ENCODE peak calls at places on chromosome 4, in five cellular contexts. Y is right cardiac atrium, N is fibroblast of mammary gland, S is bronchial epithelial cell, K is neural progenitor cell. H is an unnamed sample.

GRCh38 chr4:156190606-156191005 is 236.9 kb upstream of the CTSO start:
- DNase-seq in S (peak), K (no peak), Y (no peak), N (peak), H (no peak)

GRCh38 chr4:48467891-48468290 is 15.3 kb upstream of the SLC10A4 start:
- DNase-seq in K (no peak), N (no peak), S (no peak), Y (no peak), H (no peak)

GRCh38 chr4:85398276-85398675 is 76.7 kb upstream of the ARHGAP24 start:
- DNase-seq in K (no peak), Y (peak), N (peak), S (no peak), H (no peak)

GRCh38 chr4:13327991-13328390 is 156.1 kb downstream of the RAB28 start:
- DNase-seq in S (no peak), N (peak), Y (no peak), K (no peak), H (no peak)

GRCh38 chr4:153850525-153851280 is 61.8 kb upstream of the SFRP2 start:
- DNase-seq in K (no peak), N (no peak), S (no peak), Y (no peak), H (no peak)

GRCh38 chr4:156322592-156322991 is 368.9 kb upstream of the CTSO start:
- DNase-seq in S (peak), Y (no peak), N (peak), K (no peak), H (no peak)

GRCh38 chr4:53734584-53735363 is 143.5 kb upstream of the LNX1 start:
- DNase-seq in K (no peak), Y (no peak), S (peak), N (peak), H (no peak)

GRCh38 chr4:515251-515650 is 16.2 kb downstream of the PIGG start:
- DNase-seq in S (no peak), Y (no peak), N (no peak), K (no peak), H (no peak)

GRCh38 chr4:73690051-73690744 is 50.2 kb upstream of the CXCL8 start:
- DNase-seq in S (peak), K (no peak), N (peak), Y (no peak), H (no peak)

GRCh38 chr4:18318682-18319410 is 297.3 kb upstream of the LCORL start:
- DNase-seq in K (peak), Y (peak), S (no peak), N (peak), H (no peak)

DNA sequence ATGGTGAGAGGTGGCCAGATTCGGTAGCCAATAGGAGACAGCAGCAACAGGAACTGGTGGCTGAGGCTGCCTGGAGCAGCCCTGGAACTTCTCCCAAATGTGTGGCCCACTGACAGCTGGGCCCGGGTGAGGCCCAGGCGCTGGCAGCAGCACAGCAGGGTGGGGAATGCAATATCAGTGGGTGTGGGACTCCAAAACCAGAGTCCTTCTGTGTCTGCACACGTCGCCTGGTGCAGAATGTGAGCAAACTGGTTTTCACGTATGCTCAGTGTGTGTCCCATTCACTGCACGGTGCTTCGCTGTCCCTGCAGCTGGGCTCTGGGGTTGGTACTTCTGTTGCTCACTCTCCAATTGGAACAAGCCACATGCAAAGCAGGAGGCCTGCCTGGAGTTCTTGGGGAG is 14.4 kb upstream of the CENPU start:
- DNase-seq in S (peak), Y (peak), K (no peak), N (no peak), H (no peak)
- H3K4me3 ChIP-seq in S (no peak), Y (no peak), K (no peak), N (no peak), H (no peak)

DNA sequence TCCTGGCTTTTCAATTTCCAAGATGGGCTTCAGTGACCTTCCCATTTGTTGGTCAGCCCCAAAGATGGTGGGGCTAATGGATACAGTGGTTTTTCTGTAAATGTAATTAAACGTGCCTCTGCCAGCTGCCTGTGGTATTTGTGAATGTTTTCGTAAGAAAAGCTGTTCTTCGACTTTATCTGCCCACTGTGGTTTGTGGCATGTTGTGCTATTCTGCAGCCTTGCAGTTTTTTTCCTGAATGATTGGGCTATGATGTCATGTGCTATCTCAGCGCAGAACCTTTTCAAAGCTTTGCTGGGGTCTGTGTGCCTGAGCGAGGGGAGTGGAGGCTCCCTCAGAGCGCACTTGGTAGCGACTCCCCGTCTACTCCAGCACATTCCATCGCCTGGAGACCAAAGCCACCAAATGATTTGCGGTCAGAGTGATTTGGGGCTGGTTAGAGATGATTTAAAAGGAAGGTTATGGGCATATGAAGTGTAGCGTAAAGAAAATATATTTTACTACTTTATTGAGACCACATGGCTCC is 137.5 kb downstream of the PALLD start:
- DNase-seq in K (peak), N (peak), Y (no peak), S (peak), H (no peak)
- H3K4me3 ChIP-seq in K (peak), N (no peak), Y (no peak), S (no peak), H (peak)

DNA sequence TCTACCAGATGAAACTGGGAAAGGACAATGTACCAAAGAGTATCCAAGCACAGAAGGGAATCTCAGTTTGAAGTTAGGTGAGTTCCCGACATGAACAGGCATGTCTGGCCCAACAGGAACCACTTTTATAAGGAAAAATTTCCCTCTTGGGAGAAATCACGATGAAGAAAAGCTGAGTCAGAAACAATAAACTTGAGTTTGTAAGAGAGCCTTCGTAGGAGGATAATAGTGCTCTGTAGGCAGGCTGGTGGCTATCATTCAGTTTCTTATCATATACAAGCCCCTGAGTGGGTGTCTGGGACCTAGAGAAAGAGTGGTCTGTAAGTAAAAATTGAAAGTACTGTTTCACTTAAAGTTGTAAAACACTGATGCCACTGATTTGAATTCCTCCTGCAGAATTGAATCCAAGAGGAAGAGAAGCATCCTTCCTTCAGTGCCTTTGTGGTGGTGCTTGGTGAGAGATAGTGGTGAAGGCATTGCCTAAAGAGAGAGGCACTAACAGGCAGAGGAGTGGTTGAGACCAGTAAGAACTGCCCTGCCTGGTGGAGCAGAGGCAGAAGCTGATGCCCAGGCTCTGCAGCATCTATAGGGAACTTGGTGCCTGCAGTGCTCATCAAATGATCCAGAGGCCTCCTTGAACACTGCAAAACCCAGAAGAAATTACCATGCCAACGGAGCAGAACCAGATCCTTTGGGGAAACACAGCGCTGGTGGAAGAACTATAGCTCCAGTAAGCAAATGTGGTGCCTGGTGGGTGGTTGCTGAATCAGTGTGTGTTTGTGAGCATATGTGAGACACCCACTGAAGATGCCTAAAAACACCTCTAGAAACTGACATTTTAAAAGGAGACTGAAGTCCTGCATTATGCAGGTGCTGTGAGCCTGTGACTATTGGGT is 31.7 kb upstream of the METAP1 start:
- DNase-seq in K (no peak), Y (no peak), S (peak), N (peak), H (no peak)
- H3K4me3 ChIP-seq in K (no peak), Y (no peak), S (no peak), N (no peak), H (no peak)

GRCh38 chr4:143458966-143459365 is 54.5 kb upstream of the SMARCA5 start:
- DNase-seq in N (no peak), S (no peak), Y (no peak), K (no peak), H (no peak)
- H3K4me3 ChIP-seq in N (no peak), S (no peak), Y (no peak), K (no peak), H (no peak)

DNA sequence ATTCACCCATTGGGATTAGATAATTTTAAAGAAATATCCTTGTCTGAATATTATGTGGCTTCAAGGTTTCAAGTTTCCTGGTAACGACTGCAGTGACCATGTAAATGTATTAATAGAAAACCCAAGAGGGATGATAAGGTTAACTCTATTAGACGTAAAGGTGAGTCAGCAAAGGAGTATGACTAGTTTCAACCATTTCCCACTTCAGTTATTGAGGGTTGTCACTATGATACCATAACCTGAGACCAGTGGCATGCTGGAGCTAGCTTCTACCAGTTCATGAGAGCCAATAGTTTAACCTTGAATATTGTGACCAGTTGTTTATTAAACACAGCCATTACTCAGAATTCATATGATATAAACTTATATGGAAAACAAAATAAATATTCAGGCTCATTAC is 270.1 kb downstream of the TMA16 start:
- DNase-seq in K (no peak), S (peak), N (no peak), Y (no peak), H (no peak)
- H3K4me3 ChIP-seq in K (no peak), S (no peak), N (no peak), Y (no peak), H (no peak)

H was measured in coronary artery.